ENCODE peak calls at places on chromosome X, in seven cellular contexts. U is lower leg skin, O is uterus, Y is astrocyte of the spinal cord, C is AG09309, Z is left ventricle myocardium inferior, J is endothelial cell. W is an unnamed sample.

GRCh38 chrX:44908198-44908597 is 35.2 kb downstream of the KDM6A start:
- DNase-seq in J (no peak), Y (no peak), U (no peak), Z (no peak), O (no peak), C (peak), W (no peak)

GRCh38 chrX:14476169-14476568 is 53.2 kb upstream of the GLRA2 start:
- DNase-seq in C (no peak), O (no peak), J (no peak), Y (peak), U (no peak), Z (no peak), W (no peak)

GRCh38 chrX:1484638-1485019 is 31.9 kb upstream of the ASMTL start:
- DNase-seq in C (no peak), Y (no peak), O (no peak), J (no peak), U (no peak), Z (no peak), W (no peak)

GRCh38 chrX:53262918-53263394 is 18.4 kb downstream of the IQSEC2 start:
- DNase-seq in J (no peak), Y (peak), O (no peak), Z (no peak), U (no peak), C (no peak), W (no peak)

GRCh38 chrX:52979993-52980392 is 21.7 kb upstream of the FAM156A start:
- DNase-seq in U (no peak), Z (no peak), Y (no peak), J (no peak), C (no peak), O (no peak), W (no peak)

GRCh38 chrX:78029663-78030062 is 60.2 kb upstream of the PGAM4 start:
- DNase-seq in Z (peak), C (peak), O (no peak), U (no peak), J (peak), Y (peak), W (no peak)

GRCh38 chrX:33045882-33046281 is 165.5 kb downstream of the DMD start:
- DNase-seq in J (no peak), Z (no peak), O (no peak), Y (no peak), C (no peak), U (no peak), W (no peak)

GRCh38 chrX:11437642-11438379 is 144.6 kb downstream of the AMELX start:
- DNase-seq in Z (peak), C (no peak), O (no peak), J (no peak), Y (peak), U (peak), W (peak)

GRCh38 chrX:2336181-2336580 is 164.6 kb downstream of the DHRSX start:
- DNase-seq in J (no peak), Y (peak), U (no peak), O (no peak), C (no peak), Z (no peak), W (no peak)

GRCh38 chrX:4936315-4936714 is 1222.9 kb upstream of the PRKX start:
- DNase-seq in O (no peak), C (no peak), J (no peak), Y (no peak), Z (no peak), U (no peak), W (no peak)

DNA sequence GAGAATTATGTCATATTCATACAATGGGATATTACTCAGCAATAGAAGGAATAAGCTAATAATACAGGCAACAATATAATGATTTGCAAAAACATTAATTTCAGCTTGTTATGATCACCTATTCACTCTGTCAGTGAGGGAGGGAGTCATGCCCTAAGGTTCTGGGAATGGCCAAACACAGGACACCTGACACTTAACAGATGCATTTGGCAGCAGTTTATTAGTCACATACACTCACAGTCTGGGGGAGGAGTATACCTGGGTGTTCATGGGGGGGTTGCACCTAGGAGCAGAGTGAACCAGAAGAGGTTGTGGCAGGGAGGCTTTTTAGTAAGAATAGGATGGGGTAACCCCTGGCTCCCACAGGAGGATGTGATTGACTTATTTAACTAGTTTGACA is 38.3 kb downstream of the SERPINA7 start:
- DNase-seq in O (no peak), U (no peak), J (no peak), Z (no peak), C (no peak), Y (no peak), W (no peak)
- TF ChIP-seq CTCF in O (no peak), U (no peak), J (no peak), Z (no peak), C (no peak), Y (no peak), W (no peak)

GRCh38 chrX:150365953-150366911 is 3.1 kb downstream of the MAMLD1 start:
- DNase-seq in U (peak), Z (peak), Y (peak), J (peak), C (no peak), O (peak), W (peak)
- TF ChIP-seq CTCF in U (no peak), Z (no peak), Y (peak), J (no peak), C (peak), O (no peak), W (no peak)

GRCh38 chrX:115968436-115969252 is 201.9 kb upstream of the AGTR2 start:
- DNase-seq in O (peak), J (peak), Z (peak), C (no peak), U (no peak), Y (peak), W (peak)
- TF ChIP-seq CTCF in O (no peak), J (no peak), Z (no peak), C (no peak), U (no peak), Y (no peak), W (no peak)

GRCh38 chrX:119756926-119757635 is 1.3 kb upstream of the SOWAHD start:
- DNase-seq in Z (no peak), C (no peak), U (no peak), Y (no peak), J (no peak), O (no peak), W (no peak)
- TF ChIP-seq CTCF in Z (no peak), C (no peak), U (no peak), Y (no peak), J (no peak), O (no peak), W (no peak)

DNA sequence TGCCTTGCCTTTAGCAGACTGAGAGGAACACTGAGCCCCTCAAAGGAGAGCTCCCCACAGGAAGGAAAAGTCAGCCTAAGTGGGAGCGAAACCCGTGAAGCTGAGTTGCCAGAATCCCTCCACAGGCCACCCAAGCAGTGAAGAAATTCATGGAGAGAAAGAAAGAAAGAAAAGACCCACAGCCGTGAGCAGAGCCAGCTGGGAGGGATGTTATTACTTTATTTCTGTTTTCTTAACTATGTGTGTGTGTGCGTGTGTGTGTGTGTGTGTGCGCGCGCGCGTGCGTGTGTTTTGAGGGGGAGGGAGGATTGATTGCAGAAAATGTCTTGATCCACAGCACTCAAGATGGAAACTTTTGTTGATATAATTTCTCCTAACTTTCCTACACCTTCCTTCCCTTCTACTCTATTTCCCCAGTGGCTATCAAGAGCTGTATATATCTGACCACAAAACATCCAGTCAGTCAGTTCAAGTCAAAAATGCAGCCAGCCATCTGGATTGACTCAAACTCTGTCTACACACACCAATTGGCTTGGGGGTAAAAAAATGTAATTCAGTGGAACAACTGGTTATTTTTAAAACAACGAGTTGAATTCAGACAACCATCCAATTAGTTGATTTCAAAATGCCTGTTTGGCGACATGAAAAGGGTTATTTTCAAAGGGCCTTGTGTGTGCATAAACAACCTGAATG is 13.8 kb upstream of the GPC3 start:
- DNase-seq in Y (no peak), O (peak), J (no peak), U (no peak), C (no peak), Z (peak), W (no peak)
- TF ChIP-seq CTCF in Y (no peak), O (no peak), J (no peak), U (no peak), C (no peak), Z (no peak), W (no peak)

DNA sequence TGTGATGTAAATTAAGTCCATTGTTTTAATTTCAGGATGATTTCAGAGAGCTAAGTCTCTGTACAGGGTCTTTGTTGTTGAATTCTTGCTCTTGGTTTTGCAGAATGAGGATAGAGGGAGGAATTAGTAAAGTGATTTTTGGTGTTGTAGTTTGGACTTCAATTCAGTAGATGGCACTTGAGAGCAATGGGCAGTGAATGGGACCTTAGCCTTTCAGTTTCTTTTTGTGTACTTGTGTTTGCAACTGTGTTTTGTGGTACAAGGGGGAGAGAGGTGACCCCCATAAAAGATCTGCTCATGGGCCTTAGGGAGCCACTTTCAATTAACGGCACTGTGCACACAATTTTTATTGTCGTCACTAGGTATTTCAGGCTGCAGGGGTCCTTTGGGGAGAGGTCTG is 340.0 kb downstream of the DCAF12L2 start:
- DNase-seq in O (no peak), Z (no peak), J (no peak), C (no peak), U (no peak), Y (no peak), W (no peak)
- TF ChIP-seq CTCF in O (no peak), Z (no peak), J (no peak), C (no peak), U (no peak), Y (no peak), W (peak)

DNA sequence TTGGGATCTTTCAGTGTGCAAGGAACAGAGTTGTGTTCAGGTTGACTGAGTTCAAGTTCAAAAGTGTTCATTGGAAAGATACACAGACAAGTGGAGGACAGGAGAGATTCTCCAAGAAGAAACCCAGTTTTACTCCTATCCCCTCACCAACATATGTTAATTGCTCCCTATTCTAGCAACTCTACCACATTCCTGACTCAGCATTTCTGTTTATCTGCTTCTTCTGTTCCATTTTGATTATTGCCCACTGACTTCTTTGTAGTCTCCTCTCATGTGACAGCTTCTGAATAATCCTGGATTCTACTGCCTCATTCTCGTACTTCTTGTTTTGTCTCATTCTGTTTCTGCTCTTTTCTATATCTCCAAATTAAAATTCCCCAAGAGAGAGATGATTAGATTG is 15.8 kb upstream of the SPANXC start:
- DNase-seq in Y (no peak), O (no peak), C (no peak), J (no peak), Z (no peak), U (no peak), W (no peak)
- TF ChIP-seq CTCF in Y (no peak), O (no peak), C (no peak), J (no peak), Z (no peak), U (no peak), W (no peak)

GRCh38 chrX:132651411-132652086 is 162.7 kb upstream of the MBNL3 start:
- DNase-seq in Z (no peak), U (no peak), O (no peak), C (peak), Y (peak), J (no peak), W (no peak)
- TF ChIP-seq CTCF in Z (no peak), U (no peak), O (no peak), C (no peak), Y (no peak), J (no peak), W (no peak)

GRCh38 chrX:106499473-106499872 is 112.3 kb upstream of the RADX start:
- DNase-seq in O (no peak), Y (no peak), C (no peak), J (no peak), U (no peak), Z (no peak), W (no peak)
- TF ChIP-seq CTCF in O (no peak), Y (no peak), C (no peak), J (no peak), U (no peak), Z (no peak), W (no peak)

W was measured in right lobe of liver.